ENCODE peak calls at places on chromosome 6, in five cellular contexts. One of them, this sample, is unnamed.

GRCh38 chr6:106360410-106360988 is at the start of gene CRYBG1:
- DNase-seq in activated CD8-positive, alpha-beta memory T cell treated with anti-CD3 and anti-CD28 coated beads, Interleukin-2, amount 10 ng/mL, durations not matched to agents 7 days and 5 days: peak
- DNase-seq in GM23248: peak
- DNase-seq in stimulated activated CD4-positive, alpha-beta T cell treated with anti-CD3 and anti-CD28 coated beads, Interleukin-15, amount 100 ng/mL, for 1 hour: peak
- DNase-seq in CD4-positive, alpha-beta memory T cell: peak
- DNase-seq in this sample: peak

GRCh38 chr6:169738204-169738971 is 13.0 kb downstream of the DYNLT2 start:
- DNase-seq in stimulated activated CD4-positive, alpha-beta T cell treated with anti-CD3 and anti-CD28 coated beads, Interleukin-15, amount 100 ng/mL, for 1 hour: no peak
- DNase-seq in GM23248: peak
- DNase-seq in activated CD8-positive, alpha-beta memory T cell treated with anti-CD3 and anti-CD28 coated beads, Interleukin-2, amount 10 ng/mL, durations not matched to agents 7 days and 5 days: no peak
- DNase-seq in CD4-positive, alpha-beta memory T cell: no peak
- DNase-seq in this sample: no peak

GRCh38 chr6:145263807-145264206 is 471.5 kb downstream of the EPM2A start:
- DNase-seq in stimulated activated CD4-positive, alpha-beta T cell treated with anti-CD3 and anti-CD28 coated beads, Interleukin-15, amount 100 ng/mL, for 1 hour: no peak
- DNase-seq in GM23248: no peak
- DNase-seq in activated CD8-positive, alpha-beta memory T cell treated with anti-CD3 and anti-CD28 coated beads, Interleukin-2, amount 10 ng/mL, durations not matched to agents 7 days and 5 days: no peak
- DNase-seq in CD4-positive, alpha-beta memory T cell: no peak
- DNase-seq in this sample: no peak

GRCh38 chr6:100266512-100266911 is 198.2 kb downstream of the SIM1 start:
- DNase-seq in GM23248: no peak
- DNase-seq in stimulated activated CD4-positive, alpha-beta T cell treated with anti-CD3 and anti-CD28 coated beads, Interleukin-15, amount 100 ng/mL, for 1 hour: no peak
- DNase-seq in activated CD8-positive, alpha-beta memory T cell treated with anti-CD3 and anti-CD28 coated beads, Interleukin-2, amount 10 ng/mL, durations not matched to agents 7 days and 5 days: no peak
- DNase-seq in CD4-positive, alpha-beta memory T cell: no peak
- DNase-seq in this sample: no peak

GRCh38 chr6:45467853-45468252 is 90.1 kb upstream of the SUPT3H start:
- DNase-seq in activated CD8-positive, alpha-beta memory T cell treated with anti-CD3 and anti-CD28 coated beads, Interleukin-2, amount 10 ng/mL, durations not matched to agents 7 days and 5 days: no peak
- DNase-seq in CD4-positive, alpha-beta memory T cell: no peak
- DNase-seq in stimulated activated CD4-positive, alpha-beta T cell treated with anti-CD3 and anti-CD28 coated beads, Interleukin-15, amount 100 ng/mL, for 1 hour: no peak
- DNase-seq in GM23248: no peak
- DNase-seq in this sample: no peak

GRCh38 chr6:20200761-20201160 is 11.5 kb downstream of the MBOAT1 start:
- DNase-seq in activated CD8-positive, alpha-beta memory T cell treated with anti-CD3 and anti-CD28 coated beads, Interleukin-2, amount 10 ng/mL, durations not matched to agents 7 days and 5 days: no peak
- DNase-seq in CD4-positive, alpha-beta memory T cell: no peak
- DNase-seq in GM23248: no peak
- DNase-seq in stimulated activated CD4-positive, alpha-beta T cell treated with anti-CD3 and anti-CD28 coated beads, Interleukin-15, amount 100 ng/mL, for 1 hour: no peak
- DNase-seq in this sample: no peak

GRCh38 chr6:15183979-15184378 is 61.9 kb upstream of the JARID2 start:
- DNase-seq in GM23248: no peak
- DNase-seq in stimulated activated CD4-positive, alpha-beta T cell treated with anti-CD3 and anti-CD28 coated beads, Interleukin-15, amount 100 ng/mL, for 1 hour: no peak
- DNase-seq in activated CD8-positive, alpha-beta memory T cell treated with anti-CD3 and anti-CD28 coated beads, Interleukin-2, amount 10 ng/mL, durations not matched to agents 7 days and 5 days: no peak
- DNase-seq in CD4-positive, alpha-beta memory T cell: no peak
- DNase-seq in this sample: no peak

GRCh38 chr6:35589904-35590303 is 77.2 kb upstream of the TULP1 start:
- DNase-seq in GM23248: no peak
- DNase-seq in CD4-positive, alpha-beta memory T cell: no peak
- DNase-seq in stimulated activated CD4-positive, alpha-beta T cell treated with anti-CD3 and anti-CD28 coated beads, Interleukin-15, amount 100 ng/mL, for 1 hour: no peak
- DNase-seq in activated CD8-positive, alpha-beta memory T cell treated with anti-CD3 and anti-CD28 coated beads, Interleukin-2, amount 10 ng/mL, durations not matched to agents 7 days and 5 days: no peak
- DNase-seq in this sample: no peak

GRCh38 chr6:90197854-90198496 is 98.7 kb downstream of the BACH2 start:
- DNase-seq in CD4-positive, alpha-beta memory T cell: no peak
- DNase-seq in activated CD8-positive, alpha-beta memory T cell treated with anti-CD3 and anti-CD28 coated beads, Interleukin-2, amount 10 ng/mL, durations not matched to agents 7 days and 5 days: no peak
- DNase-seq in stimulated activated CD4-positive, alpha-beta T cell treated with anti-CD3 and anti-CD28 coated beads, Interleukin-15, amount 100 ng/mL, for 1 hour: no peak
- DNase-seq in GM23248: peak
- DNase-seq in this sample: no peak

GRCh38 chr6:38688579-38689087 is 14.3 kb downstream of the GLO1 start:
- DNase-seq in GM23248: no peak
- DNase-seq in CD4-positive, alpha-beta memory T cell: no peak
- DNase-seq in stimulated activated CD4-positive, alpha-beta T cell treated with anti-CD3 and anti-CD28 coated beads, Interleukin-15, amount 100 ng/mL, for 1 hour: no peak
- DNase-seq in activated CD8-positive, alpha-beta memory T cell treated with anti-CD3 and anti-CD28 coated beads, Interleukin-2, amount 10 ng/mL, durations not matched to agents 7 days and 5 days: no peak
- DNase-seq in this sample: no peak

GRCh38 chr6:77401231-77401630 is 62.1 kb downstream of the HTR1B start:
- DNase-seq in GM23248: peak
- DNase-seq in stimulated activated CD4-positive, alpha-beta T cell treated with anti-CD3 and anti-CD28 coated beads, Interleukin-15, amount 100 ng/mL, for 1 hour: no peak
- DNase-seq in CD4-positive, alpha-beta memory T cell: no peak
- DNase-seq in activated CD8-positive, alpha-beta memory T cell treated with anti-CD3 and anti-CD28 coated beads, Interleukin-2, amount 10 ng/mL, durations not matched to agents 7 days and 5 days: no peak
- DNase-seq in this sample: no peak

GRCh38 chr6:45538636-45539035 is 160.9 kb upstream of the SUPT3H start:
- DNase-seq in stimulated activated CD4-positive, alpha-beta T cell treated with anti-CD3 and anti-CD28 coated beads, Interleukin-15, amount 100 ng/mL, for 1 hour: no peak
- DNase-seq in activated CD8-positive, alpha-beta memory T cell treated with anti-CD3 and anti-CD28 coated beads, Interleukin-2, amount 10 ng/mL, durations not matched to agents 7 days and 5 days: no peak
- DNase-seq in GM23248: peak
- DNase-seq in CD4-positive, alpha-beta memory T cell: no peak
- DNase-seq in this sample: no peak

GRCh38 chr6:75098709-75099108 is 107.1 kb downstream of the COL12A1 start:
- DNase-seq in CD4-positive, alpha-beta memory T cell: no peak
- DNase-seq in stimulated activated CD4-positive, alpha-beta T cell treated with anti-CD3 and anti-CD28 coated beads, Interleukin-15, amount 100 ng/mL, for 1 hour: no peak
- DNase-seq in GM23248: peak
- DNase-seq in activated CD8-positive, alpha-beta memory T cell treated with anti-CD3 and anti-CD28 coated beads, Interleukin-2, amount 10 ng/mL, durations not matched to agents 7 days and 5 days: no peak
- DNase-seq in this sample: no peak

GRCh38 chr6:42030585-42031506 is 19.5 kb upstream of the TAF8 start:
- DNase-seq in CD4-positive, alpha-beta memory T cell: no peak
- DNase-seq in stimulated activated CD4-positive, alpha-beta T cell treated with anti-CD3 and anti-CD28 coated beads, Interleukin-15, amount 100 ng/mL, for 1 hour: no peak
- DNase-seq in GM23248: no peak
- DNase-seq in activated CD8-positive, alpha-beta memory T cell treated with anti-CD3 and anti-CD28 coated beads, Interleukin-2, amount 10 ng/mL, durations not matched to agents 7 days and 5 days: peak
- DNase-seq in this sample: peak

GRCh38 chr6:137661601-137662000 is 167.4 kb upstream of the OLIG3 start:
- DNase-seq in GM23248: peak
- DNase-seq in activated CD8-positive, alpha-beta memory T cell treated with anti-CD3 and anti-CD28 coated beads, Interleukin-2, amount 10 ng/mL, durations not matched to agents 7 days and 5 days: peak
- DNase-seq in stimulated activated CD4-positive, alpha-beta T cell treated with anti-CD3 and anti-CD28 coated beads, Interleukin-15, amount 100 ng/mL, for 1 hour: no peak
- DNase-seq in CD4-positive, alpha-beta memory T cell: no peak
- DNase-seq in this sample: no peak

GRCh38 chr6:142913036-142913510 is 31.9 kb downstream of the HIVEP2 start:
- DNase-seq in activated CD8-positive, alpha-beta memory T cell treated with anti-CD3 and anti-CD28 coated beads, Interleukin-2, amount 10 ng/mL, durations not matched to agents 7 days and 5 days: no peak
- DNase-seq in GM23248: no peak
- DNase-seq in CD4-positive, alpha-beta memory T cell: no peak
- DNase-seq in stimulated activated CD4-positive, alpha-beta T cell treated with anti-CD3 and anti-CD28 coated beads, Interleukin-15, amount 100 ng/mL, for 1 hour: no peak
- DNase-seq in this sample: no peak

GRCh38 chr6:16045238-16045637 is 83.6 kb upstream of the MYLIP start:
- DNase-seq in stimulated activated CD4-positive, alpha-beta T cell treated with anti-CD3 and anti-CD28 coated beads, Interleukin-15, amount 100 ng/mL, for 1 hour: no peak
- DNase-seq in CD4-positive, alpha-beta memory T cell: no peak
- DNase-seq in GM23248: no peak
- DNase-seq in activated CD8-positive, alpha-beta memory T cell treated with anti-CD3 and anti-CD28 coated beads, Interleukin-2, amount 10 ng/mL, durations not matched to agents 7 days and 5 days: no peak
- DNase-seq in this sample: no peak

GRCh38 chr6:12602951-12603710 is 113.4 kb upstream of the PHACTR1 start:
- DNase-seq in CD4-positive, alpha-beta memory T cell: no peak
- DNase-seq in activated CD8-positive, alpha-beta memory T cell treated with anti-CD3 and anti-CD28 coated beads, Interleukin-2, amount 10 ng/mL, durations not matched to agents 7 days and 5 days: no peak
- DNase-seq in GM23248: peak
- DNase-seq in stimulated activated CD4-positive, alpha-beta T cell treated with anti-CD3 and anti-CD28 coated beads, Interleukin-15, amount 100 ng/mL, for 1 hour: no peak
- DNase-seq in this sample: no peak

GRCh38 chr6:116513224-116513875 is 1.9 kb downstream of the CALHM5 start:
- DNase-seq in CD4-positive, alpha-beta memory T cell: no peak
- DNase-seq in stimulated activated CD4-positive, alpha-beta T cell treated with anti-CD3 and anti-CD28 coated beads, Interleukin-15, amount 100 ng/mL, for 1 hour: no peak
- DNase-seq in activated CD8-positive, alpha-beta memory T cell treated with anti-CD3 and anti-CD28 coated beads, Interleukin-2, amount 10 ng/mL, durations not matched to agents 7 days and 5 days: no peak
- DNase-seq in GM23248: peak
- DNase-seq in this sample: no peak

GRCh38 chr6:108651781-108652227 is 91.1 kb downstream of the FOXO3 start:
- DNase-seq in activated CD8-positive, alpha-beta memory T cell treated with anti-CD3 and anti-CD28 coated beads, Interleukin-2, amount 10 ng/mL, durations not matched to agents 7 days and 5 days: no peak
- DNase-seq in stimulated activated CD4-positive, alpha-beta T cell treated with anti-CD3 and anti-CD28 coated beads, Interleukin-15, amount 100 ng/mL, for 1 hour: no peak
- DNase-seq in CD4-positive, alpha-beta memory T cell: no peak
- DNase-seq in GM23248: peak
- DNase-seq in this sample: no peak

GRCh38 chr6:92577077-92577719 is 842.2 kb downstream of the EPHA7 start:
- DNase-seq in GM23248: no peak
- DNase-seq in stimulated activated CD4-positive, alpha-beta T cell treated with anti-CD3 and anti-CD28 coated beads, Interleukin-15, amount 100 ng/mL, for 1 hour: no peak
- DNase-seq in CD4-positive, alpha-beta memory T cell: no peak
- DNase-seq in activated CD8-positive, alpha-beta memory T cell treated with anti-CD3 and anti-CD28 coated beads, Interleukin-2, amount 10 ng/mL, durations not matched to agents 7 days and 5 days: no peak
- DNase-seq in this sample: no peak

GRCh38 chr6:105546748-105547147 is 143.9 kb upstream of the PREP start:
- DNase-seq in activated CD8-positive, alpha-beta memory T cell treated with anti-CD3 and anti-CD28 coated beads, Interleukin-2, amount 10 ng/mL, durations not matched to agents 7 days and 5 days: no peak
- DNase-seq in stimulated activated CD4-positive, alpha-beta T cell treated with anti-CD3 and anti-CD28 coated beads, Interleukin-15, amount 100 ng/mL, for 1 hour: no peak
- DNase-seq in GM23248: no peak
- DNase-seq in CD4-positive, alpha-beta memory T cell: no peak
- DNase-seq in this sample: no peak

GRCh38 chr6:5135783-5136376 is 50.7 kb downstream of the PPP1R3G start:
- DNase-seq in stimulated activated CD4-positive, alpha-beta T cell treated with anti-CD3 and anti-CD28 coated beads, Interleukin-15, amount 100 ng/mL, for 1 hour: no peak
- DNase-seq in GM23248: peak
- DNase-seq in CD4-positive, alpha-beta memory T cell: peak
- DNase-seq in activated CD8-positive, alpha-beta memory T cell treated with anti-CD3 and anti-CD28 coated beads, Interleukin-2, amount 10 ng/mL, durations not matched to agents 7 days and 5 days: peak
- DNase-seq in this sample: no peak

This sample was measured in mesothelial cell of epicardium.